ENCODE peak calls at places on chromosomes 11 and 22, in ten cellular contexts. S, M, J, R, Y, V, N, Q, T and K are unnamed samples.

GRCh38 chr11:2700415-2701211 is 819 bp upstream of the KCNQ1OT1 start:
- DNase-seq in S (no peak), M (peak), J (no peak), R (peak), Y (no peak), V (no peak), N (no peak), Q (peak), T (peak), K (peak)

GRCh38 chr22:40519284-40519947 is 117.1 kb downstream of the MRTFA start:
- DNase-seq in S (no peak), M (no peak), J (no peak), R (no peak), Y (no peak), V (no peak), N (no peak), Q (peak), T (no peak), K (no peak)

GRCh38 chr11:35779409-35779808 is 116.8 kb downstream of the TRIM44 start:
- DNase-seq in S (no peak), M (no peak), J (no peak), R (no peak), Y (no peak), V (no peak), N (no peak), Q (no peak), T (no peak), K (no peak)

GRCh38 chr11:82975882-82976281 is 74.3 kb downstream of the DDIAS start:
- DNase-seq in S (no peak), M (no peak), J (no peak), R (no peak), Y (no peak), V (no peak), N (no peak), Q (no peak), T (peak), K (no peak)

GRCh38 chr11:2772544-2773031 is 72.8 kb upstream of the KCNQ1OT1 start:
- DNase-seq in S (no peak), M (peak), J (peak), R (peak), Y (no peak), V (peak), N (peak), Q (peak), T (no peak), K (peak)

GRCh38 chr11:90187839-90188238 is 35.0 kb downstream of the CHORDC1 start:
- DNase-seq in S (no peak), M (no peak), J (no peak), R (no peak), Y (no peak), V (no peak), N (no peak), Q (no peak), T (no peak), K (no peak)

GRCh38 chr22:22888509-22889353 is 1.1 kb downstream of the IGLL5 start:
- DNase-seq in S (no peak), M (no peak), J (no peak), R (no peak), Y (no peak), V (no peak), N (peak), Q (no peak), T (no peak), K (no peak)

GRCh38 chr11:66289548-66290331 is 797 bp upstream of the YIF1A start:
- DNase-seq in S (no peak), M (peak), J (peak), R (peak), Y (no peak), V (no peak), N (no peak), Q (peak), T (no peak), K (no peak)

GRCh38 chr11:728901-729491 is 18.3 kb upstream of the TALDO1 start:
- DNase-seq in S (no peak), M (no peak), J (no peak), R (no peak), Y (no peak), V (no peak), N (no peak), Q (no peak), T (no peak), K (no peak)

GRCh38 chr11:75576445-75577049 is 14.5 kb downstream of the SERPINH1 start:
- DNase-seq in S (peak), M (no peak), J (peak), R (no peak), Y (no peak), V (peak), N (no peak), Q (peak), T (peak), K (peak)

GRCh38 chr11:131522851-131523250 is 152.4 kb downstream of the NTM start:
- DNase-seq in S (no peak), M (no peak), J (no peak), R (no peak), Y (no peak), V (no peak), N (no peak), Q (peak), T (no peak), K (peak)

GRCh38 chr11:69718147-69718546 is 14.3 kb upstream of the FGF19 start:
- DNase-seq in S (no peak), M (peak), J (no peak), R (no peak), Y (no peak), V (peak), N (no peak), Q (peak), T (peak), K (no peak)

GRCh38 chr11:9790703-9791102 is 126.8 kb downstream of the SWAP70 start:
- DNase-seq in S (no peak), M (no peak), J (no peak), R (no peak), Y (no peak), V (no peak), N (no peak), Q (no peak), T (no peak), K (no peak)

GRCh38 chr11:112273066-112273465 is 12.4 kb upstream of the PLET1 start:
- DNase-seq in S (no peak), M (no peak), J (no peak), R (no peak), Y (no peak), V (no peak), N (no peak), Q (no peak), T (no peak), K (no peak)

GRCh38 chr11:84780689-84781293 is 846.4 kb downstream of the DLG2 start:
- DNase-seq in S (no peak), M (no peak), J (no peak), R (no peak), Y (peak), V (peak), N (no peak), Q (peak), T (no peak), K (peak)

GRCh38 chr11:61935861-61936260 is 14.3 kb upstream of the BEST1 start:
- DNase-seq in S (no peak), M (no peak), J (no peak), R (no peak), Y (no peak), V (no peak), N (no peak), Q (no peak), T (no peak), K (no peak)